ENCODE peak calls at places on chromosomes 2 and 18, in seven cellular contexts. One of them, this sample, is unnamed. For H3K9me3, the result is how much of the 10 kb centered on the place peaks cover.

GRCh38 chr2:230864605-230865323 is at the start of gene ITM2C:
- DNase-seq in vagina: no peak
- DNase-seq in upper lobe of right lung: peak
- DNase-seq in K562: peak
- DNase-seq in psoas muscle: peak
- DNase-seq in heart right ventricle: peak
- DNase-seq in RWPE2: peak
- DNase-seq in this sample: peak

GRCh38 chr2:64352292-64352691 is 101.7 kb upstream of the LGALSL start:
- DNase-seq in vagina: peak
- DNase-seq in upper lobe of right lung: no peak
- DNase-seq in K562: no peak
- DNase-seq in psoas muscle: no peak
- DNase-seq in heart right ventricle: no peak
- DNase-seq in RWPE2: no peak
- DNase-seq in this sample: no peak

GRCh38 chr2:150876201-150877085 is 385.2 kb downstream of the RBM43 start:
- DNase-seq in vagina: no peak
- DNase-seq in upper lobe of right lung: no peak
- DNase-seq in K562: no peak
- DNase-seq in psoas muscle: no peak
- DNase-seq in heart right ventricle: no peak
- DNase-seq in RWPE2: no peak
- DNase-seq in this sample: no peak

GRCh38 chr18:68797901-68798300 is at the start of gene CCDC102B:
- DNase-seq in vagina: no peak
- DNase-seq in upper lobe of right lung: no peak
- DNase-seq in K562: no peak
- DNase-seq in psoas muscle: no peak
- DNase-seq in heart right ventricle: no peak
- DNase-seq in RWPE2: no peak
- DNase-seq in this sample: no peak

GRCh38 chr18:48869591-48869990 is 81.2 kb downstream of the SMAD7 start:
- DNase-seq in vagina: no peak
- DNase-seq in upper lobe of right lung: no peak
- DNase-seq in K562: no peak
- DNase-seq in psoas muscle: no peak
- DNase-seq in heart right ventricle: no peak
- DNase-seq in RWPE2: no peak
- DNase-seq in this sample: peak

GRCh38 chr18:73908323-73908722 is 239.3 kb downstream of the FBXO15 start:
- DNase-seq in vagina: no peak
- DNase-seq in upper lobe of right lung: no peak
- DNase-seq in K562: peak
- DNase-seq in psoas muscle: no peak
- DNase-seq in heart right ventricle: peak
- DNase-seq in RWPE2: no peak
- DNase-seq in this sample: no peak

GRCh38 chr2:227462972-227463931 is 8.7 kb upstream of the AGFG1 start:
- DNase-seq in vagina: no peak
- DNase-seq in upper lobe of right lung: no peak
- DNase-seq in K562: no peak
- DNase-seq in psoas muscle: no peak
- DNase-seq in heart right ventricle: no peak
- DNase-seq in RWPE2: no peak
- DNase-seq in this sample: no peak

GRCh38 chr2:26300234-26300641 is 45.7 kb upstream of the SELENOI start:
- DNase-seq in vagina: no peak
- DNase-seq in upper lobe of right lung: no peak
- DNase-seq in K562: no peak
- DNase-seq in psoas muscle: no peak
- DNase-seq in heart right ventricle: peak
- DNase-seq in RWPE2: no peak
- DNase-seq in this sample: no peak

GRCh38 chr18:11672846-11673454 is 16.1 kb upstream of the GNAL start:
- DNase-seq in vagina: peak
- DNase-seq in upper lobe of right lung: no peak
- DNase-seq in K562: no peak
- DNase-seq in psoas muscle: no peak
- DNase-seq in heart right ventricle: no peak
- DNase-seq in RWPE2: no peak
- DNase-seq in this sample: no peak

GRCh38 chr2:2170861-2171260 is 160.2 kb downstream of the MYT1L start:
- DNase-seq in vagina: no peak
- DNase-seq in upper lobe of right lung: no peak
- DNase-seq in K562: no peak
- DNase-seq in psoas muscle: no peak
- DNase-seq in heart right ventricle: no peak
- DNase-seq in RWPE2: no peak
- DNase-seq in this sample: no peak

GRCh38 chr2:64848945-64849344 is 140.3 kb upstream of the SLC1A4 start:
- DNase-seq in vagina: no peak
- DNase-seq in upper lobe of right lung: no peak
- DNase-seq in K562: no peak
- DNase-seq in psoas muscle: no peak
- DNase-seq in heart right ventricle: no peak
- DNase-seq in RWPE2: no peak
- DNase-seq in this sample: no peak

GRCh38 chr2:84865181-84865783 is 15.6 kb downstream of the TRABD2A start:
- DNase-seq in vagina: no peak
- DNase-seq in upper lobe of right lung: no peak
- DNase-seq in K562: no peak
- DNase-seq in psoas muscle: no peak
- DNase-seq in heart right ventricle: no peak
- DNase-seq in RWPE2: no peak
- DNase-seq in this sample: no peak

GRCh38 chr2:16319425-16320245 is 346.0 kb downstream of the CYRIA start:
- DNase-seq in vagina: no peak
- DNase-seq in upper lobe of right lung: no peak
- DNase-seq in K562: no peak
- DNase-seq in psoas muscle: no peak
- DNase-seq in heart right ventricle: no peak
- DNase-seq in RWPE2: no peak
- DNase-seq in this sample: no peak
- H3K9me3 ChIP-seq in vagina: under half
- H3K9me3 ChIP-seq in upper lobe of right lung: under half
- H3K9me3 ChIP-seq in K562: under half
- H3K9me3 ChIP-seq in psoas muscle: under half
- H3K9me3 ChIP-seq in heart right ventricle: under half
- H3K9me3 ChIP-seq in RWPE2: under half
- H3K9me3 ChIP-seq in this sample: under half

GRCh38 chr2:30475542-30475941 is 28.5 kb downstream of the LCLAT1 start:
- DNase-seq in vagina: no peak
- DNase-seq in upper lobe of right lung: no peak
- DNase-seq in K562: no peak
- DNase-seq in psoas muscle: no peak
- DNase-seq in heart right ventricle: no peak
- DNase-seq in RWPE2: no peak
- DNase-seq in this sample: no peak
- TF ChIP-seq CTCF in vagina: no peak
- TF ChIP-seq CTCF in upper lobe of right lung: peak
- TF ChIP-seq CTCF in K562: no peak
- TF ChIP-seq CTCF in psoas muscle: no peak
- TF ChIP-seq CTCF in heart right ventricle: no peak
- TF ChIP-seq CTCF in RWPE2: no peak
- TF ChIP-seq CTCF in this sample: no peak

DNA sequence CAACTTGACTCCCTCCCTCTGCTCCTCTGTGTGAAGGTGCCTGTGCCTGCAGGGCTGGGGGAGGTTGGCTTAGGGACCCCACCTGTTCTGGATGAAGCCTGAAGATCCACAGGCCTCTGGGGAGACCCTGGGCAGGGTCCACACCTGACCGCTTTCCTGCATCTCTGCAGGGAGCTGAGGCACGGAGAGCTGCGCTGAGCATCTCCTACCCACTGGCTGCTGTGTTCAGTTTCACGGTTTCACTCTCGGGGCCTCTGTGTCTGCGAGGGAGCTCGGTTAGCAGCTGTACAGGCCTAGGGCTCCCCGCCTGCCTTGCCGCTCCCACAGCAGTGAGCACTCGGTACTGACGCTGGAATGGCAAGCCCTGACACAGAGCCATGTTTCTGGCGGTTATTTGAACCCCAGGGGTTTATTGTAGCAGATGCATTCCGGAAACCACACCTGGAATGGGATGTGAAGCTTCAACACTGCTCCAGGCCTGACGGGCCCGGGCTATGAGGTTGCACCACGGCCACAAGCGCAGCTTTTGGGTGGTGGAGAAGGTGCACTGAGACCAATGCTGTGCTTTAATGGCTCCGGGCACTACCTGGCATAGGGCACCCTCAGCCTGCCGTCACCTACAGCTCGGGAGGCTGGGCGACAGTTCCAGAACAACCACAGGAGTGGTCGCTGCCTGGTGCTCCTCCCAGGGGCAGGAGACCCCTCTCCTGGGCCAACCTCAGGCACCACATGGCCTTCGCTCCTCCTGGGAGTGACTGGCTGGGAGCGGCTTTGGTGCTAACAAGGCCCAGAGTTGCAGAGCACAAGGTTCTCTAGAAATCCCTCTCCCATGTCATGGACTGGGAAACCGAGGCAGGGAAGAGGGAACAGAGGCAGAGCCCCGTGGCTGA is 257.9 kb downstream of the NDUFA10 start:
- DNase-seq in vagina: no peak
- DNase-seq in upper lobe of right lung: peak
- DNase-seq in K562: no peak
- DNase-seq in psoas muscle: no peak
- DNase-seq in heart right ventricle: no peak
- DNase-seq in RWPE2: peak
- DNase-seq in this sample: peak
- H3K4me3 ChIP-seq in vagina: no peak
- H3K4me3 ChIP-seq in upper lobe of right lung: no peak
- H3K4me3 ChIP-seq in K562: no peak
- H3K4me3 ChIP-seq in psoas muscle: no peak
- H3K4me3 ChIP-seq in heart right ventricle: no peak
- H3K4me3 ChIP-seq in RWPE2: no peak
- H3K4me3 ChIP-seq in this sample: no peak

DNA sequence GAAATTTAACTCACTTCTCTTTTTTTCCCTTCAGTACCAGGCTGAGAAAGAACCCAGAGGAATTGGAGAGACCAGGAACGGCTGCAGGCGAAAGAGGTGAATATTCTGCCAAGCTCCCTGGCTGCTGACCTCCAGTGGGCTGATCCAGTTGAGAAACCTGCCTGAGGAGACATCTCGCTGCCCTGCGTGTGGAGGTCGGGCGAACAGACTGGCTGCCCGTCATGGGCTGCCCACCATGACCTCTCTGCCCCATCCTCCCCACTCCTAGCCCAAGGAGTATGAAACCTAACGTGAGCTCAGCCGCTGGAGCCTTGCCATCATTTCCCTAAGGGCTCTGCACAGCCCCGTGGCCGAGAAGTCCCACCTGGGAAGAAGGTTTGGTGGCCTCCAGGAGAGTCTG is 148.8 kb upstream of the SALL3 start:
- DNase-seq in vagina: peak
- DNase-seq in upper lobe of right lung: no peak
- DNase-seq in K562: no peak
- DNase-seq in psoas muscle: no peak
- DNase-seq in heart right ventricle: no peak
- DNase-seq in RWPE2: no peak
- DNase-seq in this sample: no peak
- H3K9me3 ChIP-seq in vagina: under half
- H3K9me3 ChIP-seq in upper lobe of right lung: under half
- H3K9me3 ChIP-seq in K562: under half
- H3K9me3 ChIP-seq in psoas muscle: under half
- H3K9me3 ChIP-seq in heart right ventricle: under half
- H3K9me3 ChIP-seq in RWPE2: under half
- H3K9me3 ChIP-seq in this sample: under half

This sample was measured in lower lobe of right lung.